ENCODE peak calls at places on chromosomes 11 and 22, in six cellular contexts. Y is HepG2, J is K562, D is GM12878, G is SK-N-SH, L is H1. B is an unnamed sample.
A peak's percentile ranks its signal among the peaks of the same experiment; 100 is the strongest.

GRCh38 chr11:68692881-68693483 is 8.6 kb downstream of the GAL start:
- DNase-seq in Y (no peak), J (no peak), D (no peak), G (no peak), L (no peak), B (no peak)

GRCh38 chr11:91997178-91997577 is 227.4 kb upstream of the FAT3 start:
- DNase-seq in Y (no peak), J (no peak), D (no peak), G (no peak), L (no peak), B (no peak)

GRCh38 chr11:114169321-114169749 is 109.8 kb downstream of the ZBTB16 start:
- DNase-seq in Y (no peak), J (no peak), D (no peak), G (no peak), L (no peak), B (no peak)

GRCh38 chr22:49415219-49415951 is 412.3 kb downstream of the BRD1 start:
- DNase-seq in Y (no peak), J (no peak), D (no peak), G (no peak), L (no peak), B (no peak)

GRCh38 chr11:69874984-69875673 is 55.9 kb upstream of the FGF3 start:
- DNase-seq in Y (no peak), J (no peak), D (no peak), G (peak; percentile 13), L (no peak), B (no peak)

GRCh38 chr22:44444341-44445306 is 53.4 kb downstream of the RTL6 start:
- DNase-seq in Y (no peak), J (no peak), D (no peak), G (peak; percentile 60), L (peak; percentile 34), B (no peak)

GRCh38 chr11:133134561-133135173 is 397.6 kb downstream of the OPCML start:
- DNase-seq in Y (peak; percentile 39), J (peak; percentile 58), D (peak; percentile 16), G (peak; percentile 68), L (peak; percentile 77), B (peak; percentile 8)

GRCh38 chr22:49623715-49624114 is 204.0 kb downstream of the BRD1 start:
- DNase-seq in Y (no peak), J (no peak), D (no peak), G (no peak), L (no peak), B (no peak)

GRCh38 chr11:115613986-115614625 is 109.9 kb upstream of the CADM1 start:
- DNase-seq in Y (peak; percentile 12), J (no peak), D (no peak), G (no peak), L (no peak), B (peak; percentile 42)

GRCh38 chr11:77202941-77203900 is 75.2 kb downstream of the MYO7A start:
- DNase-seq in Y (no peak), J (no peak), D (no peak), G (no peak), L (no peak), B (no peak)

GRCh38 chr11:112477929-112478317 is 217.3 kb upstream of the PLET1 start:
- DNase-seq in Y (no peak), J (no peak), D (no peak), G (no peak), L (no peak), B (no peak)

GRCh38 chr22:37932821-37933578 is 20.4 kb downstream of the C22orf23 start:
- DNase-seq in Y (no peak), J (no peak), D (no peak), G (no peak), L (no peak), B (no peak)

GRCh38 chr11:102279641-102280170 is 37.6 kb upstream of the BIRC3 start:
- DNase-seq in Y (peak; percentile 98), J (no peak), D (peak; percentile 68), G (no peak), L (no peak), B (no peak)

GRCh38 chr11:21225860-21226259 is 556.5 kb downstream of the NELL1 start:
- DNase-seq in Y (no peak), J (no peak), D (no peak), G (no peak), L (no peak), B (no peak)

GRCh38 chr11:2793781-2794418 is 91.7 kb downstream of the CDKN1C start:
- DNase-seq in Y (no peak), J (no peak), D (no peak), G (no peak), L (no peak), B (no peak)

GRCh38 chr11:126816655-126817054 is 183.9 kb downstream of the KIRREL3 start:
- DNase-seq in Y (no peak), J (no peak), D (no peak), G (no peak), L (no peak), B (no peak)

GRCh38 chr11:32087602-32088001 is 3.3 kb upstream of the RCN1 start:
- DNase-seq in Y (no peak), J (no peak), D (no peak), G (no peak), L (no peak), B (no peak)

GRCh38 chr22:47192651-47193437 is 430.4 kb downstream of the TBC1D22A start:
- DNase-seq in Y (no peak), J (peak; percentile 18), D (no peak), G (no peak), L (no peak), B (peak; percentile 74)

GRCh38 chr11:12701815-12702214 is 27.6 kb downstream of the TEAD1 start:
- DNase-seq in Y (no peak), J (no peak), D (no peak), G (peak; percentile 61), L (no peak), B (no peak)

GRCh38 chr11:119759324-119759723 is 30.3 kb upstream of the NECTIN1 start:
- DNase-seq in Y (no peak), J (peak; percentile 59), D (no peak), G (no peak), L (no peak), B (no peak)

GRCh38 chr11:18804621-18805020 is 13.0 kb upstream of the PTPN5 start:
- DNase-seq in Y (no peak), J (no peak), D (no peak), G (no peak), L (no peak), B (no peak)

GRCh38 chr11:76512851-76513653 is 68.2 kb downstream of the EMSY start:
- DNase-seq in Y (no peak), J (no peak), D (no peak), G (peak; percentile 13), L (no peak), B (peak; percentile 48)

GRCh38 chr11:17658211-17658610 is 61.2 kb upstream of the MYOD1 start:
- DNase-seq in Y (no peak), J (no peak), D (no peak), G (no peak), L (no peak), B (no peak)

GRCh38 chr22:38038890-38039812 is 18.1 kb upstream of the PICK1 start:
- DNase-seq in Y (no peak), J (no peak), D (no peak), G (no peak), L (no peak), B (no peak)

GRCh38 chr11:1049071-1049405 is 12.5 kb upstream of the MUC6 start:
- DNase-seq in Y (no peak), J (no peak), D (no peak), G (no peak), L (no peak), B (no peak)

GRCh38 chr11:9774591-9775392 is 110.9 kb downstream of the SWAP70 start:
- DNase-seq in Y (no peak), J (no peak), D (no peak), G (no peak), L (no peak), B (peak; percentile 20)

GRCh38 chr22:25448435-25449051 is 115.9 kb upstream of the GRK3 start:
- DNase-seq in Y (no peak), J (peak; percentile 33), D (no peak), G (peak; percentile 41), L (no peak), B (no peak)

GRCh38 chr11:129184581-129184980 is 7.5 kb downstream of the ARHGAP32 start:
- DNase-seq in Y (no peak), J (no peak), D (no peak), G (no peak), L (no peak), B (no peak)
- TF ChIP-seq CHD2 in Y (no peak), J (no peak), D (no peak), G (no peak), L (no peak), B (no peak)

GRCh38 chr11:27783701-27784355 is 83.6 kb upstream of the BDNF start:
- DNase-seq in Y (no peak), J (no peak), D (no peak), G (no peak), L (no peak), B (no peak)
- TF ChIP-seq RFX5 in Y (no peak), J (no peak), D (no peak), G (no peak), L (no peak), B (no peak)

GRCh38 chr11:131491503-131491902 is 121.1 kb downstream of the NTM start:
- DNase-seq in Y (no peak), J (no peak), D (no peak), G (no peak), L (no peak), B (no peak)
- TF ChIP-seq RAD21 in Y (no peak), J (no peak), D (no peak), G (no peak), L (no peak), B (no peak)

GRCh38 chr22:20198527-20199319 is 47.9 kb upstream of the CCDC188 start:
- DNase-seq in Y (no peak), J (no peak), D (no peak), G (no peak), L (no peak), B (no peak)
- TF ChIP-seq CHD2 in Y (no peak), J (no peak), D (no peak), G (no peak), L (no peak), B (no peak)